ENCODE peak calls at places on chromosomes 12 and 14, in ten cellular contexts. One of them, this sample, is unnamed.

GRCh38 chr14:44494125-44494524 is 13.0 kb downstream of the FSCB start:
- DNase-seq in fibroblast of lung: no peak
- DNase-seq in fibroblast of pulmonary artery: no peak
- DNase-seq in CD8-positive, alpha-beta T cell: no peak
- DNase-seq in spleen: no peak
- DNase-seq in cardiac fibroblast: no peak
- DNase-seq in AG04450: no peak
- DNase-seq in H9: no peak
- DNase-seq in adrenal gland: no peak
- DNase-seq in uterus: no peak
- DNase-seq in this sample: no peak

GRCh38 chr12:54984602-54985376 is at the start of gene TESPA1:
- DNase-seq in fibroblast of lung: no peak
- DNase-seq in fibroblast of pulmonary artery: no peak
- DNase-seq in CD8-positive, alpha-beta T cell: peak
- DNase-seq in spleen: peak
- DNase-seq in cardiac fibroblast: peak
- DNase-seq in AG04450: no peak
- DNase-seq in H9: no peak
- DNase-seq in adrenal gland: peak
- DNase-seq in uterus: peak
- DNase-seq in this sample: no peak

GRCh38 chr12:13099066-13099909 is 4.2 kb downstream of the GSG1 start:
- DNase-seq in fibroblast of lung: peak
- DNase-seq in fibroblast of pulmonary artery: no peak
- DNase-seq in CD8-positive, alpha-beta T cell: no peak
- DNase-seq in spleen: no peak
- DNase-seq in cardiac fibroblast: peak
- DNase-seq in AG04450: no peak
- DNase-seq in H9: no peak
- DNase-seq in adrenal gland: peak
- DNase-seq in uterus: peak
- DNase-seq in this sample: no peak

GRCh38 chr12:43836455-43836989 is 641 bp downstream of the TMEM117 start:
- DNase-seq in fibroblast of lung: peak
- DNase-seq in fibroblast of pulmonary artery: peak
- DNase-seq in CD8-positive, alpha-beta T cell: no peak
- DNase-seq in spleen: no peak
- DNase-seq in cardiac fibroblast: peak
- DNase-seq in AG04450: no peak
- DNase-seq in H9: no peak
- DNase-seq in adrenal gland: peak
- DNase-seq in uterus: peak
- DNase-seq in this sample: no peak

GRCh38 chr12:42684171-42685071 is 94.9 kb upstream of the PRICKLE1 start:
- DNase-seq in fibroblast of lung: peak
- DNase-seq in fibroblast of pulmonary artery: peak
- DNase-seq in CD8-positive, alpha-beta T cell: no peak
- DNase-seq in spleen: no peak
- DNase-seq in cardiac fibroblast: peak
- DNase-seq in AG04450: no peak
- DNase-seq in H9: no peak
- DNase-seq in adrenal gland: no peak
- DNase-seq in uterus: no peak
- DNase-seq in this sample: no peak

GRCh38 chr14:22122227-22123187 is 448.9 kb upstream of the OR4E1 start:
- DNase-seq in fibroblast of lung: no peak
- DNase-seq in fibroblast of pulmonary artery: no peak
- DNase-seq in CD8-positive, alpha-beta T cell: no peak
- DNase-seq in spleen: no peak
- DNase-seq in cardiac fibroblast: no peak
- DNase-seq in AG04450: no peak
- DNase-seq in H9: no peak
- DNase-seq in adrenal gland: no peak
- DNase-seq in uterus: no peak
- DNase-seq in this sample: no peak

GRCh38 chr14:103290494-103290893 is 43.5 kb upstream of the EIF5 start:
- DNase-seq in fibroblast of lung: no peak
- DNase-seq in fibroblast of pulmonary artery: no peak
- DNase-seq in CD8-positive, alpha-beta T cell: no peak
- DNase-seq in spleen: no peak
- DNase-seq in cardiac fibroblast: no peak
- DNase-seq in AG04450: no peak
- DNase-seq in H9: no peak
- DNase-seq in adrenal gland: no peak
- DNase-seq in uterus: no peak
- DNase-seq in this sample: no peak

GRCh38 chr14:67618617-67619063 is 1.1 kb upstream of the ARG2 start:
- DNase-seq in fibroblast of lung: peak
- DNase-seq in fibroblast of pulmonary artery: peak
- DNase-seq in CD8-positive, alpha-beta T cell: peak
- DNase-seq in spleen: no peak
- DNase-seq in cardiac fibroblast: peak
- DNase-seq in AG04450: peak
- DNase-seq in H9: no peak
- DNase-seq in adrenal gland: no peak
- DNase-seq in uterus: peak
- DNase-seq in this sample: no peak

GRCh38 chr14:23013056-23014054 is 3.4 kb upstream of the C14orf93 start:
- DNase-seq in fibroblast of lung: no peak
- DNase-seq in fibroblast of pulmonary artery: no peak
- DNase-seq in CD8-positive, alpha-beta T cell: no peak
- DNase-seq in spleen: no peak
- DNase-seq in cardiac fibroblast: no peak
- DNase-seq in AG04450: no peak
- DNase-seq in H9: no peak
- DNase-seq in adrenal gland: no peak
- DNase-seq in uterus: no peak
- DNase-seq in this sample: no peak

GRCh38 chr12:108373111-108373510 is 34.0 kb upstream of the CMKLR1 start:
- DNase-seq in fibroblast of lung: no peak
- DNase-seq in fibroblast of pulmonary artery: no peak
- DNase-seq in CD8-positive, alpha-beta T cell: no peak
- DNase-seq in spleen: no peak
- DNase-seq in cardiac fibroblast: no peak
- DNase-seq in AG04450: no peak
- DNase-seq in H9: no peak
- DNase-seq in adrenal gland: no peak
- DNase-seq in uterus: no peak
- DNase-seq in this sample: no peak

GRCh38 chr14:52048641-52049204 is 20.1 kb downstream of the NID2 start:
- DNase-seq in fibroblast of lung: no peak
- DNase-seq in fibroblast of pulmonary artery: no peak
- DNase-seq in CD8-positive, alpha-beta T cell: no peak
- DNase-seq in spleen: no peak
- DNase-seq in cardiac fibroblast: no peak
- DNase-seq in AG04450: no peak
- DNase-seq in H9: no peak
- DNase-seq in adrenal gland: no peak
- DNase-seq in uterus: no peak
- DNase-seq in this sample: no peak

GRCh38 chr12:9792961-9793617 is 32.4 kb upstream of the CD69 start:
- DNase-seq in fibroblast of lung: peak
- DNase-seq in fibroblast of pulmonary artery: peak
- DNase-seq in CD8-positive, alpha-beta T cell: no peak
- DNase-seq in spleen: no peak
- DNase-seq in cardiac fibroblast: peak
- DNase-seq in AG04450: peak
- DNase-seq in H9: no peak
- DNase-seq in adrenal gland: no peak
- DNase-seq in uterus: no peak
- DNase-seq in this sample: no peak

GRCh38 chr14:69149461-69150244 is 3.3 kb downstream of the DCAF5 start:
- DNase-seq in fibroblast of lung: no peak
- DNase-seq in fibroblast of pulmonary artery: no peak
- DNase-seq in CD8-positive, alpha-beta T cell: no peak
- DNase-seq in spleen: no peak
- DNase-seq in cardiac fibroblast: peak
- DNase-seq in AG04450: no peak
- DNase-seq in H9: no peak
- DNase-seq in adrenal gland: no peak
- DNase-seq in uterus: no peak
- DNase-seq in this sample: no peak

GRCh38 chr12:89225401-89225800 is 126.9 kb downstream of the DUSP6 start:
- DNase-seq in fibroblast of lung: peak
- DNase-seq in fibroblast of pulmonary artery: peak
- DNase-seq in CD8-positive, alpha-beta T cell: peak
- DNase-seq in spleen: peak
- DNase-seq in cardiac fibroblast: peak
- DNase-seq in AG04450: no peak
- DNase-seq in H9: peak
- DNase-seq in adrenal gland: peak
- DNase-seq in uterus: peak
- DNase-seq in this sample: no peak

GRCh38 chr12:6200266-6201198 is at the start of gene CD9:
- DNase-seq in fibroblast of lung: no peak
- DNase-seq in fibroblast of pulmonary artery: peak
- DNase-seq in CD8-positive, alpha-beta T cell: peak
- DNase-seq in spleen: no peak
- DNase-seq in cardiac fibroblast: no peak
- DNase-seq in AG04450: no peak
- DNase-seq in H9: peak
- DNase-seq in adrenal gland: peak
- DNase-seq in uterus: peak
- DNase-seq in this sample: no peak

GRCh38 chr12:75611041-75611440 is 99.6 kb upstream of the KRR1 start:
- DNase-seq in fibroblast of lung: no peak
- DNase-seq in fibroblast of pulmonary artery: no peak
- DNase-seq in CD8-positive, alpha-beta T cell: no peak
- DNase-seq in spleen: no peak
- DNase-seq in cardiac fibroblast: no peak
- DNase-seq in AG04450: no peak
- DNase-seq in H9: peak
- DNase-seq in adrenal gland: no peak
- DNase-seq in uterus: no peak
- DNase-seq in this sample: no peak
- TF ChIP-seq CTCF in fibroblast of lung: no peak
- TF ChIP-seq CTCF in fibroblast of pulmonary artery: no peak
- TF ChIP-seq CTCF in CD8-positive, alpha-beta T cell: no peak
- TF ChIP-seq CTCF in spleen: no peak
- TF ChIP-seq CTCF in cardiac fibroblast: no peak
- TF ChIP-seq CTCF in AG04450: no peak
- TF ChIP-seq CTCF in H9: peak
- TF ChIP-seq CTCF in adrenal gland: no peak
- TF ChIP-seq CTCF in uterus: no peak
- TF ChIP-seq CTCF in this sample: no peak

GRCh38 chr14:59829941-59830734 is 40.4 kb downstream of the RTN1 start:
- DNase-seq in fibroblast of lung: no peak
- DNase-seq in fibroblast of pulmonary artery: peak
- DNase-seq in CD8-positive, alpha-beta T cell: no peak
- DNase-seq in spleen: no peak
- DNase-seq in cardiac fibroblast: peak
- DNase-seq in AG04450: no peak
- DNase-seq in H9: no peak
- DNase-seq in adrenal gland: no peak
- DNase-seq in uterus: no peak
- DNase-seq in this sample: no peak
- TF ChIP-seq CTCF in fibroblast of lung: no peak
- TF ChIP-seq CTCF in fibroblast of pulmonary artery: no peak
- TF ChIP-seq CTCF in CD8-positive, alpha-beta T cell: no peak
- TF ChIP-seq CTCF in spleen: no peak
- TF ChIP-seq CTCF in cardiac fibroblast: no peak
- TF ChIP-seq CTCF in AG04450: no peak
- TF ChIP-seq CTCF in H9: no peak
- TF ChIP-seq CTCF in adrenal gland: no peak
- TF ChIP-seq CTCF in uterus: no peak
- TF ChIP-seq CTCF in this sample: no peak

GRCh38 chr12:74900232-74900631 is 309.4 kb downstream of the KCNC2 start:
- DNase-seq in fibroblast of lung: no peak
- DNase-seq in fibroblast of pulmonary artery: no peak
- DNase-seq in CD8-positive, alpha-beta T cell: no peak
- DNase-seq in spleen: no peak
- DNase-seq in cardiac fibroblast: no peak
- DNase-seq in AG04450: no peak
- DNase-seq in H9: no peak
- DNase-seq in adrenal gland: no peak
- DNase-seq in uterus: no peak
- DNase-seq in this sample: no peak

GRCh38 chr12:74903522-74903921 is 306.1 kb downstream of the KCNC2 start:
- DNase-seq in fibroblast of lung: no peak
- DNase-seq in fibroblast of pulmonary artery: no peak
- DNase-seq in CD8-positive, alpha-beta T cell: no peak
- DNase-seq in spleen: no peak
- DNase-seq in cardiac fibroblast: no peak
- DNase-seq in AG04450: no peak
- DNase-seq in H9: peak
- DNase-seq in adrenal gland: no peak
- DNase-seq in uterus: no peak
- DNase-seq in this sample: no peak

GRCh38 chr12:74910831-74911230 is 298.8 kb downstream of the KCNC2 start:
- DNase-seq in fibroblast of lung: no peak
- DNase-seq in fibroblast of pulmonary artery: no peak
- DNase-seq in CD8-positive, alpha-beta T cell: no peak
- DNase-seq in spleen: no peak
- DNase-seq in cardiac fibroblast: no peak
- DNase-seq in AG04450: no peak
- DNase-seq in H9: no peak
- DNase-seq in adrenal gland: no peak
- DNase-seq in uterus: no peak
- DNase-seq in this sample: no peak

DNA sequence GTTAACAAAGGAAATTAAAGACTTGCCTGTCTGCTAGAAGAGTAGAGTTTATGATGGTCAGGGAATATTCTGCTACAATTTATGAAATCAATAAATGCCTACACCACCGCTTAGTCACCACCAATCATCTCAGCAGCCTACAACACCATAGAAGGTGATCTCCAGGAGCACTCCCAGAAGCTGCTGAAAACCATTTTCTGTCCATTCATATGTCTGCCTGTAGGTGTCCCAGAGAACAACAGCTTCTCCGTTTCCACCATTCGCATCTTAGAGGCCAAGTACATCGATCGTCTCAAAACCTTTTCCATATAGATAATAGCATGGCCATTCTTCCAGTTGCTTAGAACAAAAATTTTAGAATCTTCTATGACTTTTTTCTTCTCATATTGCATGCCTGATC is 303.4 kb downstream of the KCNC2 start:
- DNase-seq in fibroblast of lung: no peak
- DNase-seq in fibroblast of pulmonary artery: no peak
- DNase-seq in CD8-positive, alpha-beta T cell: no peak
- DNase-seq in spleen: no peak
- DNase-seq in cardiac fibroblast: no peak
- DNase-seq in AG04450: no peak
- DNase-seq in H9: no peak
- DNase-seq in adrenal gland: no peak
- DNase-seq in uterus: no peak
- DNase-seq in this sample: no peak
- TF ChIP-seq CTCF in fibroblast of lung: no peak
- TF ChIP-seq CTCF in fibroblast of pulmonary artery: no peak
- TF ChIP-seq CTCF in CD8-positive, alpha-beta T cell: no peak
- TF ChIP-seq CTCF in spleen: no peak
- TF ChIP-seq CTCF in cardiac fibroblast: no peak
- TF ChIP-seq CTCF in AG04450: peak
- TF ChIP-seq CTCF in H9: peak
- TF ChIP-seq CTCF in adrenal gland: no peak
- TF ChIP-seq CTCF in uterus: no peak
- TF ChIP-seq CTCF in this sample: no peak

DNA sequence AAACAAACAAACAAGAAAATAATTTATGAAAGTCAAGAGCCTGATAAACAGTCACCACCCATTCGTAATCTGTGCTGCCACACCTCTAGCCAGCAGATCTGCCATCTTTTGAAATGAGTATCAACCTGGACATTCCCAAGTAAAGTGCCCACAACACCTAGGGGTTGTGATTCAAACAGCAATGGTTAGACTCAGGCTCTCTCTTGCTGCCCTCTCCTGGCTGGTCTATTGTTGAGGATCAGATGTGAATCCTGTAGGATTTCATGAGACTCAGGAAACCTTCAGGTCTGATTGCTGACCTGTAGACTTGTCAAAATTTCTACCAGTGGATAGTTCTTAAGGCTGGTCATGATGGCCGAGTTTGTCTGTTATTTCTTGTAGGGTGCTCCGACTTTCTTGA is 26.8 kb downstream of the DGLUCY start:
- DNase-seq in fibroblast of lung: peak
- DNase-seq in fibroblast of pulmonary artery: peak
- DNase-seq in CD8-positive, alpha-beta T cell: no peak
- DNase-seq in spleen: no peak
- DNase-seq in cardiac fibroblast: peak
- DNase-seq in AG04450: no peak
- DNase-seq in H9: peak
- DNase-seq in adrenal gland: no peak
- DNase-seq in uterus: no peak
- DNase-seq in this sample: no peak
- TF ChIP-seq CTCF in fibroblast of lung: peak
- TF ChIP-seq CTCF in fibroblast of pulmonary artery: peak
- TF ChIP-seq CTCF in CD8-positive, alpha-beta T cell: no peak
- TF ChIP-seq CTCF in spleen: no peak
- TF ChIP-seq CTCF in cardiac fibroblast: peak
- TF ChIP-seq CTCF in AG04450: peak
- TF ChIP-seq CTCF in H9: peak
- TF ChIP-seq CTCF in adrenal gland: no peak
- TF ChIP-seq CTCF in uterus: peak
- TF ChIP-seq CTCF in this sample: no peak

This sample was measured in mesothelial cell of epicardium.